ENCODE peak calls at places on chromosomes 11 and 22, in five cellular contexts. O, D, Z, N and S are unnamed samples.

GRCh38 chr22:17981497-17981896 is 42.9 kb downstream of the MICAL3 start:
- DNase-seq in N (peak), Z (no peak), O (no peak), D (no peak), S (no peak)

GRCh38 chr11:102163368-102163767 is 53.1 kb downstream of the YAP1 start:
- DNase-seq in D (no peak), O (no peak), Z (no peak), N (no peak), S (no peak)

GRCh38 chr11:35515224-35515623 is 10.2 kb downstream of the PAMR1 start:
- DNase-seq in D (no peak), Z (no peak), O (no peak), N (no peak), S (no peak)

GRCh38 chr11:118530683-118531596 is at the start of gene TMEM25:
- DNase-seq in O (peak), D (peak), N (peak), Z (peak), S (peak)

GRCh38 chr11:120013325-120014250 is 124.3 kb downstream of the TRIM29 start:
- DNase-seq in N (no peak), Z (no peak), O (peak), D (peak), S (no peak)

GRCh38 chr22:39317084-39317755 is 2.2 kb downstream of the RPL3 start:
- DNase-seq in D (no peak), N (no peak), O (no peak), Z (no peak), S (no peak)

GRCh38 chr11:47412152-47412746 is 3.9 kb downstream of the SLC39A13 start:
- DNase-seq in N (peak), O (peak), D (peak), Z (peak), S (peak)

GRCh38 chr11:2077061-2077802 is 62.0 kb downstream of the IGF2 start:
- DNase-seq in O (no peak), Z (peak), D (no peak), N (peak), S (no peak)

GRCh38 chr11:112882494-112883381 is 78.5 kb upstream of the NCAM1 start:
- DNase-seq in Z (no peak), N (no peak), D (no peak), O (no peak), S (no peak)

GRCh38 chr11:130785376-130786110 is 130.7 kb downstream of the SNX19 start:
- DNase-seq in Z (no peak), N (no peak), D (no peak), O (no peak), S (no peak)

GRCh38 chr11:1702506-1702905 is 5.5 kb downstream of the KRTAP5-6 start:
- DNase-seq in D (no peak), N (no peak), Z (no peak), O (no peak), S (no peak)

GRCh38 chr11:116515666-116516184 is 257.1 kb downstream of the BUD13 start:
- DNase-seq in Z (no peak), O (no peak), N (no peak), D (no peak), S (no peak)

GRCh38 chr22:37426532-37427127 is 649 bp downstream of the ELFN2 start:
- DNase-seq in Z (no peak), N (no peak), D (no peak), O (no peak), S (no peak)

GRCh38 chr11:24082860-24083259 is 414.0 kb upstream of the LUZP2 start:
- DNase-seq in D (no peak), O (no peak), N (no peak), Z (no peak), S (no peak)

GRCh38 chr11:86724137-86724536 is 51.7 kb upstream of the ME3 start:
- DNase-seq in Z (no peak), N (no peak), D (no peak), O (no peak), S (no peak)

GRCh38 chr11:94740975-94741707 is 27.0 kb upstream of the AMOTL1 start:
- DNase-seq in Z (no peak), N (peak), O (peak), D (peak), S (no peak)

GRCh38 chr11:67303989-67304411 is 670 bp downstream of the SSH3 start:
- DNase-seq in D (no peak), N (peak), Z (no peak), O (no peak), S (no peak)

GRCh38 chr22:27419473-27419872 is 382.1 kb downstream of the MN1 start:
- DNase-seq in N (no peak), Z (no peak), O (no peak), D (no peak), S (no peak)

GRCh38 chr11:65445604-65446445 is 23.2 kb downstream of the NEAT1 start:
- DNase-seq in N (peak), D (no peak), O (no peak), Z (no peak), S (no peak)

GRCh38 chr11:30424851-30425250 is 101.9 kb downstream of the ARL14EP start:
- DNase-seq in N (no peak), D (no peak), O (no peak), Z (no peak), S (no peak)

GRCh38 chr22:22546490-22546889 is 12.6 kb downstream of the PRAME start:
- DNase-seq in D (no peak), Z (no peak), N (no peak), O (no peak), S (no peak)

GRCh38 chr22:17575151-17575550 is 11.9 kb downstream of the SLC25A18 start:
- DNase-seq in Z (no peak), D (no peak), O (no peak), N (no peak), S (no peak)

GRCh38 chr22:40213478-40213877 is 35.8 kb downstream of the TNRC6B start:
- DNase-seq in D (no peak), N (no peak), O (peak), Z (no peak), S (no peak)

GRCh38 chr11:122317337-122317736 is 201.3 kb upstream of the BLID start:
- DNase-seq in N (no peak), O (no peak), D (no peak), Z (no peak), S (no peak)

GRCh38 chr22:19929586-19930302 is 11.8 kb upstream of the COMT start:
- DNase-seq in D (no peak), N (no peak), O (no peak), Z (no peak), S (no peak)

GRCh38 chr22:41448189-41448808 is 1.7 kb upstream of the TOB2 start:
- DNase-seq in D (peak), N (peak), O (peak), Z (peak), S (peak)